ENCODE peak calls at places on chromosomes 1 and 21, in seven cellular contexts. A is BE2C, B is heart left ventricle, M is transverse colon, Z is astrocyte, D is psoas muscle, T is K562. Y is an unnamed sample.

GRCh38 chr1:246669659-246670058 is 54.5 kb upstream of the SCCPDH start:
- DNase-seq in A (no peak), Z (no peak), T (no peak), D (no peak), B (no peak), M (no peak), Y (no peak)

GRCh38 chr1:207959141-207959825 is 48.4 kb upstream of the CD34 start:
- DNase-seq in B (peak; percentile 93), A (no peak), T (no peak), Z (peak; percentile 40), D (peak; percentile 95), M (peak; percentile 60), Y (peak; percentile 55)

GRCh38 chr1:52364235-52364839 is 1.7 kb downstream of the CC2D1B start:
- DNase-seq in T (no peak), A (no peak), M (no peak), Z (no peak), D (no peak), B (no peak), Y (no peak)

GRCh38 chr1:6459850-6460265 is 6.1 kb downstream of the TNFRSF25 start:
- DNase-seq in B (no peak), D (no peak), A (no peak), T (peak; percentile 38), M (no peak), Z (no peak), Y (no peak)

GRCh38 chr1:66542811-66543767 is 9.1 kb downstream of the SGIP1 start:
- DNase-seq in Z (peak; percentile 86), B (peak; percentile 79), A (peak; percentile 22), T (no peak), M (peak; percentile 74), D (no peak), Y (no peak)

GRCh38 chr1:211551628-211552465 is 27.1 kb downstream of the SLC30A1 start:
- DNase-seq in D (no peak), B (no peak), M (no peak), A (no peak), Z (peak; percentile 79), T (no peak), Y (no peak)

GRCh38 chr1:85274969-85275453 is 1.4 kb downstream of the BCL10 start:
- DNase-seq in B (no peak), D (no peak), T (no peak), A (no peak), Z (peak; percentile 75), M (no peak), Y (no peak)

GRCh38 chr1:207719209-207719608 is 32.6 kb upstream of the CD46 start:
- DNase-seq in M (no peak), A (no peak), B (no peak), Z (no peak), D (no peak), T (no peak), Y (no peak)

GRCh38 chr1:234967121-234967520 is 161.5 kb downstream of the TOMM20 start:
- DNase-seq in B (no peak), A (no peak), D (no peak), M (no peak), Z (no peak), T (no peak), Y (no peak)

GRCh38 chr1:163614346-163614745 is 292.6 kb downstream of the NUF2 start:
- DNase-seq in T (no peak), M (no peak), A (no peak), Z (no peak), B (no peak), D (no peak), Y (no peak)

GRCh38 chr1:109301874-109302273 is 4.9 kb downstream of the MYBPHL start:
- DNase-seq in Z (no peak), D (no peak), M (no peak), T (no peak), B (no peak), A (no peak), Y (no peak)

GRCh38 chr1:44047131-44047530 is 15.9 kb upstream of the SLC6A9 start:
- DNase-seq in Z (no peak), T (no peak), D (no peak), B (no peak), M (no peak), A (no peak), Y (no peak)

GRCh38 chr1:27773732-27774445 is 870 bp downstream of the STX12 start:
- DNase-seq in Z (peak; percentile 43), B (no peak), A (no peak), M (no peak), T (no peak), D (no peak), Y (no peak)

GRCh38 chr1:3785458-3786157 is 10.7 kb downstream of the LRRC47 start:
- DNase-seq in D (no peak), B (no peak), Z (no peak), M (peak; percentile 36), T (peak; percentile 70), A (no peak), Y (no peak)

GRCh38 chr1:33347650-33347992 is 26.7 kb upstream of the A3GALT2 start:
- DNase-seq in D (peak; percentile 77), M (peak; percentile 47), T (no peak), A (no peak), B (no peak), Z (no peak), Y (no peak)

GRCh38 chr1:43312638-43313515 is 12.1 kb downstream of the TIE1 start:
- DNase-seq in M (no peak), T (no peak), B (no peak), D (no peak), A (no peak), Z (no peak), Y (no peak)

GRCh38 chr1:47797555-47797954 is 199.6 kb downstream of the TRABD2B start:
- DNase-seq in A (peak; percentile 66), D (no peak), Z (no peak), T (no peak), B (no peak), M (no peak), Y (no peak)

GRCh38 chr1:3360158-3360440 is 94.4 kb upstream of the ARHGEF16 start:
- DNase-seq in M (no peak), T (no peak), A (no peak), B (no peak), Z (no peak), D (no peak), Y (no peak)

DNA sequence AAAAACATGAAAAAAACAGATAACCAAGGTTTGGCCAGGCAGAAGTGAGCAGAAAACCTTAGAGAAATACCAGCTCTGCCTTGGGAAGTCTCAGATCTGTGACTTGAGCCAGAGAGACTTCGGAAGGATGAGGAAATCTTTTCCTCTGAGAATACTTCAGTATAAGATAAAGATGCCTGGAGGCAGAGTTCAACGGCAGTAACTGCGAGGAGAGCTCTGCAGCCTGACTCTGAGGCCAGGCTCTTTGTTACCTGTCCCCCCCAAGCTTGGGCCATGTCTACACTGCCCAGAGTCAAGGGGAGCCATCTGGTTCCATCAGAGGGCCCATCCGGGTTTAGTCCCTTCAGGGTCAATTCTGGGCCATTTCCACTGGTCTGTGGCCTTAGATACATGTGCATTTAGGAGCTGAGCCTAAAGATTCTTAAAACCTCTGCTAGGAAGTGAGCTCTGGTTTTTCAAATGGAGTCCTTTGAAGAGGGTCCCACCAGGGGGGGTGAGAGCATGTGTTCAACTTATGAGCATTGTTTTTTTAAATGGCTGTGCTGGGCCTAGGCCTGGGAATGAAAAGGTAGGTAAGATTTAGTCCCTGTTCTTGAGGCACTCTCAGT is 8.7 kb downstream of the KIRREL1 start:
- DNase-seq in B (no peak), T (no peak), Z (no peak), M (no peak), D (no peak), A (no peak), Y (no peak)
- TF ChIP-seq CTCF in B (no peak), T (no peak), Z (no peak), M (no peak), D (no peak), A (no peak), Y (no peak)

DNA sequence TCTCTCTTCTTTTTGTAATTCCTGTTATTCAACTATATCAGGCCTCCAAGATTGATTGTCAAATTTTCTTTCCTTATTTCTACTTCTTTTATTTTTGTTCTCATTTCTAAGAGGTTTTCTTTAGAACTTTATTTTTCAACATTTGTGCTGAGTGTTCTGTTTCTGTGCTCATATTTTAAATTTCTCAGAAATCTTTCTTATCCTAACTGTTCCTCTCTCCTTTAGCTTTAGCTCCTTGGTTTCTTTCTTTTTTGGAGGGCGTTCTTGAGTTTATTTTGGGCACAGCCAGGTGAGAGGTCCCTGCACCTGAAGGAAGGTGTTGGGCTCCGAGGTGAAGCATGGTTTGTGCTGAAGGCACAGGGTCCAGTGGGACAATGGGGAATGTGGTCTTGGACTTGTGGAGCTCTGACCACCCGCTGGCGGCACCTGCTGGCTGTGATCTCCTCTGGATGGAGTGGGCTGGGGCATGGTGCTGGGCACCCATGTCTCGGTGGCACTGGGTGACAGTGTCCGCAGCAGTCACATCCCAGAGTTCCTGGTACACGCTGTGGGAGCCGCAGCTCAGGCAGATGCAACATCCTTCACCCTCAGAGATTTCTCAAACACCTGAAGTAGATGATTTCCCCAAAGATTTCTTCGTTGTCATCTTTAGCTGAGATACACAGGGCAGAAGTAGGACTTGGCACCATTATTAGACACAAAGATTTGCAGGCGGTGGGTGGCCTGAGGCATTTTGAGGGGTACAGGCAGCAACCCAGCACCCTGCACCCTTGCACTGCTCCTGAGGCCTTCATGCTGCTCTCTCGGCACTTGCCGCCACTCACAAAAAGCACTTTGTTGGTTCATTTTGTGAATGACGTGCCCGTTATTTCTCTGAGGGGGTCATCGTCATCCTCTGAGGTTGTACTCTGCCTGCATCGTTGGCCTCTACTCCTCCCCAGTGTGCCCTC is 38.2 kb upstream of the DIP2A start:
- DNase-seq in A (no peak), Z (no peak), B (peak; percentile 49), M (no peak), T (no peak), D (peak; percentile 50), Y (no peak)
- TF ChIP-seq CTCF in A (no peak), Z (no peak), B (no peak), M (no peak), T (peak; percentile 6), D (no peak), Y (no peak)

DNA sequence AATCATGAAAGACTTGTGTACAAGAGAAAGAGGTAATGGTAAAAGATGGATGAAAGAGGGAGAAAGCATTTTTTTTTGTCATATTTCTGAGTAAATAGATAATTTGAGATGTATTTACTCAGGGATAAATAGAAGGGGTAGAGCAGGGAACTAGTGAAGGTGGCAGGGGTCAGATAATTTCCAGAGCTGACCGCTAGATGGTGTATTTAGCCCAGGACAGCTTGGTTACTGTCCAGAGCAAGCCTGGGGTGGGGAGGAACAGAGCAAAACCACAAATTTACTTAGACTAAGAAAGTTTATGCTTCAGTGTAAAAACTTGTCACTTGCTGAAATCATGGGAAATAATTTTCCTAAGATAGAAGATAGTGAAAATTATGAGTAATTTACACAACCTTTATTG is 91.5 kb downstream of the XCL2 start:
- DNase-seq in Z (no peak), B (no peak), M (no peak), D (no peak), T (peak; percentile 65), A (no peak), Y (no peak)
- TF ChIP-seq CTCF in Z (no peak), B (no peak), M (no peak), D (no peak), T (peak; percentile 76), A (peak; percentile 50), Y (no peak)

DNA sequence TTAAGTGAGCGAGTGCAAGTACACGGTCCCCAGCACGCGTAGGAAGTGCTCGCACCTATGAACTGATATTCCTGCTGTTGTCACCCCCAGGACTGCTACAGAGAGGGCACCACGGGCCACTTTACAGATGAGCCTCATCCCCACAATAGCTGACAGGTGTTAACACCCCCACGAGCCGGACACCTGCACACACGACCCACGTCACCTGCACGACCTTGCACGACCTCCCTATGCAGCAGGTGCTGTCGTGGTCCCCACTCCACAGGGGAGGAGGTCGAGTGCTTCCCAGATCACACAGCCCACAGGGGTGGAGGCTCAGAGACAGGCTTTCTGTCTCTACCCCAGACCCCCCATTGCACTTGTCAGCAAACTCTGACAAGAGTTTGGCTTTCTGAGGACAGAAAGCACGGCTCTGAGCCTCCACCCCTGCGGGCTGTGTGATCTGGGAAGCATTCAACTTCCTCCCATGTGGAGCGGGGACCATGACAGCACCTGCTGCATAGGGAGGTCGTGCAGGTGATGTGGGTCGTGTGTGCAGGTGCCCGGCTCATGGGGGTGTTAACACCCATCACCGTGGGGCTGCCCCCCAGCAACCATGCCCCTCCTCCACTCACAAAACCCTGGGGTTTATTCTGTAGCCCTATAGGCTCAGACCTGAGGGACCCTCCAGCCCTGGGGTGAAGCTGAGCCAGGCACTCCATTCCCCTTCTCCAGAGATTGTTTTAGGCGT is 80.8 kb downstream of the MATN1 start:
- DNase-seq in M (no peak), A (no peak), Z (no peak), B (no peak), T (no peak), D (no peak), Y (no peak)
- TF ChIP-seq CTCF in M (no peak), A (no peak), Z (no peak), B (no peak), T (no peak), D (no peak), Y (no peak)

Y was measured in mesothelial cell of epicardium.